ENCODE peak calls at places on chromosomes 12 and 14, in five cellular contexts. F is testis, V is cerebellar nuclear complex, I is dorsolateral prefrontal cortex, G is NCI-H774. B is an unnamed sample.

GRCh38 chr12:52347016-52347415 is 20.3 kb downstream of the KRT85 start:
- DNase-seq in F (no peak), V (no peak), I (no peak), G (no peak), B (no peak)

GRCh38 chr14:101575581-101575980 is 14.3 kb downstream of the DIO3 start:
- DNase-seq in F (no peak), V (no peak), I (no peak), G (no peak), B (no peak)

GRCh38 chr12:109758406-109759075 is 44.9 kb downstream of the FAM222A start:
- DNase-seq in F (no peak), V (no peak), I (peak; percentile 32), G (no peak), B (no peak)

GRCh38 chr12:3280967-3281366 is 203.8 kb downstream of the TSPAN9 start:
- DNase-seq in F (no peak), V (no peak), I (no peak), G (no peak), B (no peak)

GRCh38 chr12:49094104-49094948 is at the start of gene DHH:
- DNase-seq in F (peak; percentile 90), V (no peak), I (peak; percentile 35), G (peak; percentile 27), B (peak; percentile 28)

GRCh38 chr12:92369061-92369460 is 223.4 kb upstream of the BTG1 start:
- DNase-seq in F (no peak), V (no peak), I (no peak), G (no peak), B (no peak)

GRCh38 chr14:81406863-81407262 is 6.7 kb upstream of the STON2 start:
- DNase-seq in F (peak; percentile 32), V (no peak), I (no peak), G (no peak), B (no peak)

GRCh38 chr12:49560695-49561094 is 7.2 kb downstream of the MCRS1 start:
- DNase-seq in F (no peak), V (no peak), I (no peak), G (no peak), B (no peak)

GRCh38 chr14:77892381-77892871 is 92.5 kb downstream of the ADCK1 start:
- DNase-seq in F (no peak), V (no peak), I (no peak), G (no peak), B (no peak)

GRCh38 chr14:80164991-80165390 is 46.3 kb downstream of the DIO2 start:
- DNase-seq in F (no peak), V (no peak), I (no peak), G (no peak), B (no peak)

GRCh38 chr14:75885829-75886228 is 96.0 kb downstream of the TGFB3 start:
- DNase-seq in F (no peak), V (no peak), I (no peak), G (no peak), B (no peak)

GRCh38 chr14:66746316-66747006 is 238.5 kb downstream of the GPHN start:
- DNase-seq in F (peak; percentile 53), V (no peak), I (no peak), G (no peak), B (no peak)

GRCh38 chr12:53064613-53065415 is 14.4 kb downstream of the SPRYD3 start:
- DNase-seq in F (peak; percentile 11), V (no peak), I (no peak), G (no peak), B (no peak)

GRCh38 chr12:106141003-106141402 is 2.2 kb upstream of the NUAK1 start:
- DNase-seq in F (no peak), V (no peak), I (no peak), G (no peak), B (no peak)

GRCh38 chr12:111361717-111362576 is 6.9 kb downstream of the PHETA1 start:
- DNase-seq in F (peak; percentile 63), V (no peak), I (no peak), G (no peak), B (no peak)

GRCh38 chr12:78759387-78759786 is 105.2 kb upstream of the SYT1 start:
- DNase-seq in F (no peak), V (no peak), I (no peak), G (no peak), B (peak; percentile 52)

GRCh38 chr14:33814010-33814409 is 136.9 kb downstream of the EGLN3 start:
- DNase-seq in F (no peak), V (no peak), I (no peak), G (no peak), B (no peak)

GRCh38 chr12:22121224-22121623 is 75.2 kb downstream of the CMAS start:
- DNase-seq in F (no peak), V (no peak), I (no peak), G (no peak), B (no peak)

GRCh38 chr14:59123975-59124374 is 64.5 kb upstream of the DAAM1 start:
- DNase-seq in F (no peak), V (no peak), I (no peak), G (no peak), B (no peak)

GRCh38 chr12:53300187-53300586 is 692 bp downstream of the MYG1 start:
- DNase-seq in F (no peak), V (no peak), I (no peak), G (no peak), B (no peak)

GRCh38 chr12:123097521-123098084 is 53.3 kb downstream of the PITPNM2 start:
- DNase-seq in F (peak; percentile 75), V (peak; percentile 45), I (peak; percentile 64), G (no peak), B (no peak)

GRCh38 chr12:3629082-3629830 is 123.7 kb downstream of the CRACR2A start:
- DNase-seq in F (no peak), V (no peak), I (no peak), G (no peak), B (no peak)

GRCh38 chr12:47813491-47814196 is 6.1 kb downstream of the HDAC7 start:
- DNase-seq in F (no peak), V (no peak), I (no peak), G (no peak), B (no peak)

GRCh38 chr14:22268875-22269274 is 320.1 kb downstream of the DAD1 start:
- DNase-seq in F (no peak), V (no peak), I (no peak), G (no peak), B (no peak)

GRCh38 chr14:89386214-89386886 is 30.7 kb downstream of the FOXN3 start:
- DNase-seq in F (peak; percentile 67), V (no peak), I (no peak), G (no peak), B (no peak)

GRCh38 chr14:64566651-64567122 is 16.9 kb downstream of the PPP1R36 start:
- DNase-seq in F (no peak), V (no peak), I (no peak), G (no peak), B (no peak)

GRCh38 chr12:88553941-88554658 is 26.2 kb downstream of the KITLG start:
- DNase-seq in F (peak; percentile 25), V (no peak), I (no peak), G (peak; percentile 94), B (peak; percentile 68)

B was measured in NCI-H510A.